ENCODE peak calls at places on chromosomes 13 and 19, in five cellular contexts. One of them, this sample, is unnamed.

GRCh38 chr13:39776439-39776838 is 121.0 kb downstream of the COG6 start:
- DNase-seq in naive thymus-derived CD8-positive, alpha-beta T cell: no peak
- DNase-seq in stimulated activated CD4-positive, alpha-beta T cell treated with anti-CD3 and anti-CD28 coated beads, Interleukin-1b, Interleukin-23, amount 100 ng/mL, for 24 hours: no peak
- DNase-seq in fibroblast of lung: peak; percentile 97
- DNase-seq in neuronal stem cell: no peak
- DNase-seq in this sample: no peak

GRCh38 chr13:113759525-113760137 is 605 bp downstream of the TMEM255B start:
- DNase-seq in fibroblast of lung: no peak
- DNase-seq in naive thymus-derived CD8-positive, alpha-beta T cell: peak; percentile 10
- DNase-seq in stimulated activated CD4-positive, alpha-beta T cell treated with anti-CD3 and anti-CD28 coated beads, Interleukin-1b, Interleukin-23, amount 100 ng/mL, for 24 hours: no peak
- DNase-seq in neuronal stem cell: peak; percentile 27
- DNase-seq in this sample: no peak

GRCh38 chr13:24671367-24672117 is 8.7 kb upstream of the ATP12A start:
- DNase-seq in naive thymus-derived CD8-positive, alpha-beta T cell: no peak
- DNase-seq in neuronal stem cell: peak; percentile 48
- DNase-seq in fibroblast of lung: peak; percentile 81
- DNase-seq in stimulated activated CD4-positive, alpha-beta T cell treated with anti-CD3 and anti-CD28 coated beads, Interleukin-1b, Interleukin-23, amount 100 ng/mL, for 24 hours: no peak
- DNase-seq in this sample: peak; percentile 76

GRCh38 chr19:38055655-38056521 is 148.9 kb downstream of the SIPA1L3 start:
- DNase-seq in neuronal stem cell: no peak
- DNase-seq in fibroblast of lung: no peak
- DNase-seq in stimulated activated CD4-positive, alpha-beta T cell treated with anti-CD3 and anti-CD28 coated beads, Interleukin-1b, Interleukin-23, amount 100 ng/mL, for 24 hours: no peak
- DNase-seq in naive thymus-derived CD8-positive, alpha-beta T cell: no peak
- DNase-seq in this sample: no peak

GRCh38 chr19:55654323-55654832 is 457 bp upstream of the U2AF2 start:
- DNase-seq in stimulated activated CD4-positive, alpha-beta T cell treated with anti-CD3 and anti-CD28 coated beads, Interleukin-1b, Interleukin-23, amount 100 ng/mL, for 24 hours: peak; percentile 93
- DNase-seq in neuronal stem cell: peak; percentile 100
- DNase-seq in naive thymus-derived CD8-positive, alpha-beta T cell: peak; percentile 100
- DNase-seq in fibroblast of lung: peak; percentile 97
- DNase-seq in this sample: peak; percentile 92

GRCh38 chr19:15640294-15640903 is at the start of gene CYP4F3:
- DNase-seq in stimulated activated CD4-positive, alpha-beta T cell treated with anti-CD3 and anti-CD28 coated beads, Interleukin-1b, Interleukin-23, amount 100 ng/mL, for 24 hours: no peak
- DNase-seq in fibroblast of lung: no peak
- DNase-seq in naive thymus-derived CD8-positive, alpha-beta T cell: no peak
- DNase-seq in neuronal stem cell: no peak
- DNase-seq in this sample: peak; percentile 79

GRCh38 chr13:110064022-110064421 is 242.9 kb downstream of the COL4A1 start:
- DNase-seq in stimulated activated CD4-positive, alpha-beta T cell treated with anti-CD3 and anti-CD28 coated beads, Interleukin-1b, Interleukin-23, amount 100 ng/mL, for 24 hours: no peak
- DNase-seq in fibroblast of lung: no peak
- DNase-seq in naive thymus-derived CD8-positive, alpha-beta T cell: no peak
- DNase-seq in neuronal stem cell: no peak
- DNase-seq in this sample: no peak

GRCh38 chr19:20858218-20858617 is 64.8 kb upstream of the ZNF85 start:
- DNase-seq in naive thymus-derived CD8-positive, alpha-beta T cell: no peak
- DNase-seq in fibroblast of lung: no peak
- DNase-seq in stimulated activated CD4-positive, alpha-beta T cell treated with anti-CD3 and anti-CD28 coated beads, Interleukin-1b, Interleukin-23, amount 100 ng/mL, for 24 hours: no peak
- DNase-seq in neuronal stem cell: no peak
- DNase-seq in this sample: no peak